ENCODE peak calls at places on chromosomes 6 and 20, in seven cellular contexts. O is naive thymus-derived CD8-positive, alpha-beta T cell; D is NCI-H2081; P is effector CD4-positive, alpha-beta T cell; U is uterus; F is pancreas; T is H9. R is an unnamed sample.

GRCh38 chr20:48460681-48461080 is 367.1 kb downstream of the PREX1 start:
- DNase-seq in O (no peak), D (no peak), P (no peak), U (no peak), F (no peak), T (no peak), R (no peak)

GRCh38 chr6:11043961-11044711 is at the start of gene ELOVL2:
- DNase-seq in O (peak; percentile 2), D (peak; percentile 54), P (no peak), U (no peak), F (peak; percentile 84), T (peak; percentile 59), R (peak; percentile 22)

GRCh38 chr6:165917576-165917975 is 250.1 kb downstream of the TBXT start:
- DNase-seq in O (no peak), D (no peak), P (no peak), U (no peak), F (no peak), T (no peak), R (no peak)

GRCh38 chr20:43305749-43306148 is 116.0 kb upstream of the PTPRT start:
- DNase-seq in O (no peak), D (no peak), P (no peak), U (no peak), F (no peak), T (no peak), R (no peak)

GRCh38 chr20:60113771-60114170 is 155.5 kb downstream of the CDH26 start:
- DNase-seq in O (no peak), D (no peak), P (no peak), U (no peak), F (no peak), T (no peak), R (no peak)

GRCh38 chr6:132391391-132392291 is 9.6 kb downstream of the MOXD1 start:
- DNase-seq in O (no peak), D (no peak), P (no peak), U (peak; percentile 48), F (no peak), T (peak; percentile 27), R (peak; percentile 49)

GRCh38 chr6:2765896-2766766 is 938 bp downstream of the WRNIP1 start:
- DNase-seq in O (no peak), D (peak; percentile 39), P (peak; percentile 14), U (peak; percentile 26), F (peak; percentile 79), T (no peak), R (no peak)

GRCh38 chr6:44142835-44143234 is 15.5 kb downstream of the TMEM63B start:
- DNase-seq in O (no peak), D (no peak), P (no peak), U (no peak), F (no peak), T (no peak), R (no peak)

GRCh38 chr6:166405416-166405815 is 22.7 kb upstream of the MPC1 start:
- DNase-seq in O (no peak), D (no peak), P (no peak), U (no peak), F (no peak), T (no peak), R (no peak)

GRCh38 chr20:53929974-53930650 is 140.3 kb downstream of the BCAS1 start:
- DNase-seq in O (no peak), D (no peak), P (no peak), U (no peak), F (no peak), T (no peak), R (no peak)

GRCh38 chr6:122825180-122825579 is 36.1 kb downstream of the SMPDL3A start:
- DNase-seq in O (no peak), D (no peak), P (no peak), U (no peak), F (no peak), T (no peak), R (no peak)

GRCh38 chr6:46573140-46573539 is 79.5 kb downstream of the CYP39A1 start:
- DNase-seq in O (no peak), D (no peak), P (no peak), U (no peak), F (no peak), T (no peak), R (no peak)

GRCh38 chr6:19587238-19587942 is 249.8 kb upstream of the ID4 start:
- DNase-seq in O (no peak), D (no peak), P (no peak), U (no peak), F (no peak), T (no peak), R (no peak)

GRCh38 chr6:44304282-44305199 is 8.6 kb downstream of the AARS2 start:
- DNase-seq in O (peak; percentile 52), D (no peak), P (peak; percentile 17), U (no peak), F (no peak), T (peak; percentile 77), R (no peak)

GRCh38 chr6:93272201-93272600 is 147.2 kb downstream of the EPHA7 start:
- DNase-seq in O (no peak), D (no peak), P (no peak), U (no peak), F (no peak), T (no peak), R (no peak)

GRCh38 chr6:168272379-168273011 is 47.1 kb downstream of the DACT2 start:
- DNase-seq in O (no peak), D (no peak), P (no peak), U (no peak), F (no peak), T (peak; percentile 55), R (no peak)

GRCh38 chr6:43075791-43076092 is 372 bp upstream of the PTK7 start:
- DNase-seq in O (no peak), D (no peak), P (no peak), U (no peak), F (no peak), T (no peak), R (no peak)

GRCh38 chr6:161228911-161229591 is 44.8 kb downstream of the AGPAT4 start:
- DNase-seq in O (no peak), D (no peak), P (no peak), U (peak; percentile 37), F (no peak), T (no peak), R (no peak)

GRCh38 chr6:45661667-45662066 is 283.9 kb upstream of the SUPT3H start:
- DNase-seq in O (no peak), D (no peak), P (no peak), U (no peak), F (no peak), T (no peak), R (no peak)

GRCh38 chr20:57282691-57283361 is 16.4 kb upstream of the BMP7 start:
- DNase-seq in O (no peak), D (no peak), P (no peak), U (no peak), F (no peak), T (no peak), R (no peak)

GRCh38 chr20:5784735-5785134 is 34.5 kb downstream of the SHLD1 start:
- DNase-seq in O (no peak), D (no peak), P (no peak), U (no peak), F (no peak), T (no peak), R (no peak)

GRCh38 chr20:11849270-11849920 is 68.3 kb upstream of the BTBD3 start:
- DNase-seq in O (no peak), D (peak; percentile 21), P (no peak), U (no peak), F (no peak), T (no peak), R (no peak)

GRCh38 chr6:169249057-169249456 is 4.6 kb downstream of the THBS2 start:
- DNase-seq in O (no peak), D (no peak), P (no peak), U (peak; percentile 17), F (no peak), T (no peak), R (no peak)

GRCh38 chr6:111922454-111923297 is 49.4 kb upstream of the FYN start:
- DNase-seq in O (no peak), D (no peak), P (no peak), U (no peak), F (no peak), T (no peak), R (no peak)

GRCh38 chr6:136723780-136724179 is 68.5 kb downstream of the MAP3K5 start:
- DNase-seq in O (peak; percentile 18), D (no peak), P (peak; percentile 6), U (no peak), F (no peak), T (no peak), R (no peak)

GRCh38 chr6:41464481-41464880 is 81.7 kb upstream of the FOXP4 start:
- DNase-seq in O (no peak), D (no peak), P (no peak), U (no peak), F (no peak), T (no peak), R (no peak)

GRCh38 chr6:140101367-140101766 is 726.9 kb upstream of the CITED2 start:
- DNase-seq in O (no peak), D (no peak), P (no peak), U (no peak), F (no peak), T (no peak), R (no peak)

GRCh38 chr6:167998206-167998605 is 735 bp downstream of the KIF25 start:
- DNase-seq in O (no peak), D (no peak), P (no peak), U (no peak), F (no peak), T (no peak), R (no peak)

R was measured in mucosa of gallbladder.